ENCODE peak calls at places on chromosomes 7 and 10, in five cellular contexts. A is GF-D8, Y is NCI-H1092, F is suprapubic skin, B is NCI-H146. Q is an unnamed sample.

GRCh38 chr10:27947513-27947912 is 51.4 kb downstream of the ODAD2 start:
- DNase-seq in F (no peak), B (no peak), Y (no peak), A (no peak), Q (no peak)

GRCh38 chr7:136074840-136075239 is 97.7 kb upstream of the MTPN start:
- DNase-seq in A (no peak), B (peak), F (no peak), Y (peak), Q (no peak)

GRCh38 chr7:125644113-125644512 is 714.5 kb upstream of the POT1 start:
- DNase-seq in A (no peak), B (no peak), Y (no peak), F (no peak), Q (peak)

GRCh38 chr10:26437637-26438461 is at the start of gene APBB1IP:
- DNase-seq in B (no peak), A (peak), Y (no peak), F (peak), Q (no peak)

GRCh38 chr7:144782883-144783282 is 53.0 kb downstream of the TPK1 start:
- DNase-seq in Y (no peak), F (no peak), A (no peak), B (no peak), Q (no peak)

GRCh38 chr10:52542891-52543290 is 228.8 kb downstream of the DKK1 start:
- DNase-seq in F (no peak), Y (no peak), A (no peak), B (no peak), Q (no peak)

GRCh38 chr7:118288098-118288497 is 63.6 kb downstream of the ANKRD7 start:
- DNase-seq in B (no peak), A (peak), Y (no peak), F (no peak), Q (no peak)

GRCh38 chr7:13068032-13068431 is 380.6 kb downstream of the ARL4A start:
- DNase-seq in F (no peak), Y (no peak), A (no peak), B (no peak), Q (no peak)

GRCh38 chr7:3520206-3520605 is 219.2 kb downstream of the SDK1 start:
- DNase-seq in A (no peak), B (peak), F (no peak), Y (peak), Q (peak)

GRCh38 chr7:50272808-50273207 is 31.7 kb upstream of the IKZF1 start:
- DNase-seq in B (no peak), Y (no peak), F (no peak), A (no peak), Q (no peak)

GRCh38 chr10:73910764-73911552 is at the start of gene PLAU:
- DNase-seq in B (peak), A (peak), F (no peak), Y (no peak), Q (peak)

GRCh38 chr7:102811942-102812678 is 63.3 kb downstream of the FAM185A start:
- DNase-seq in A (no peak), Y (no peak), B (no peak), F (no peak), Q (no peak)

GRCh38 chr7:149834601-149835000 is 3.6 kb upstream of the ZNF862 start:
- DNase-seq in F (no peak), Y (no peak), A (no peak), B (no peak), Q (no peak)

GRCh38 chr7:99407849-99408346 is 499 bp downstream of the PDAP1 start:
- DNase-seq in F (no peak), B (peak), A (no peak), Y (no peak), Q (peak)

GRCh38 chr7:82194011-82194410 is 249.6 kb downstream of the CACNA2D1 start:
- DNase-seq in A (no peak), B (peak), F (no peak), Y (no peak), Q (no peak)

GRCh38 chr10:61804414-61804813 is 97.1 kb upstream of the ARID5B start:
- DNase-seq in A (no peak), Y (no peak), F (no peak), B (no peak), Q (no peak)

GRCh38 chr10:130052193-130052592 is 58.4 kb downstream of the C10orf143 start:
- DNase-seq in A (no peak), Y (no peak), B (no peak), F (no peak), Q (no peak)

GRCh38 chr10:92239600-92240288 is 51.1 kb downstream of the CPEB3 start:
- DNase-seq in Y (peak), B (peak), F (peak), A (no peak), Q (no peak)

GRCh38 chr10:338176-339037 is 203.2 kb downstream of the ZMYND11 start:
- DNase-seq in B (no peak), A (no peak), F (no peak), Y (no peak), Q (no peak)

GRCh38 chr10:63700209-63700934 is 179.2 kb downstream of the REEP3 start:
- DNase-seq in Y (no peak), B (no peak), A (no peak), F (no peak), Q (no peak)

GRCh38 chr7:91235211-91235832 is 28.9 kb upstream of the FZD1 start:
- DNase-seq in A (no peak), B (no peak), Y (no peak), F (no peak), Q (no peak)

GRCh38 chr7:146366938-146367337 is 250.3 kb downstream of the CNTNAP2 start:
- DNase-seq in Y (no peak), F (no peak), A (no peak), B (no peak), Q (no peak)

GRCh38 chr7:109343662-109344061 is 774.0 kb downstream of the DNAJB9 start:
- DNase-seq in B (no peak), Y (no peak), A (no peak), F (no peak), Q (no peak)

GRCh38 chr7:5070206-5070605 is 24.5 kb downstream of the RBAK start:
- DNase-seq in A (no peak), B (no peak), Y (no peak), F (no peak), Q (no peak)

GRCh38 chr10:103692421-103693069 is 162.8 kb downstream of the SH3PXD2A start:
- DNase-seq in B (no peak), F (no peak), A (no peak), Y (no peak), Q (no peak)

GRCh38 chr10:119270893-119271361 is 63.6 kb downstream of the GRK5 start:
- DNase-seq in Y (no peak), A (peak), B (no peak), F (no peak), Q (peak)

GRCh38 chr7:123289200-123289599 is 89.4 kb upstream of the SLC13A1 start:
- DNase-seq in A (no peak), Y (no peak), B (no peak), F (no peak), Q (no peak)

GRCh38 chr7:73482746-73483145 is 39.3 kb downstream of the BAZ1B start:
- DNase-seq in F (no peak), A (no peak), B (no peak), Y (no peak), Q (no peak)

GRCh38 chr7:39898867-39899266 is 51.2 kb upstream of the CDK13 start:
- DNase-seq in B (no peak), Y (no peak), A (no peak), F (no peak), Q (no peak)

GRCh38 chr7:128918266-128918665 is 7.8 kb upstream of the KCP start:
- DNase-seq in B (no peak), A (no peak), F (no peak), Y (no peak), Q (no peak)

GRCh38 chr10:47178537-47179290 is 121.3 kb upstream of the GDF10 start:
- DNase-seq in B (no peak), A (no peak), F (no peak), Y (no peak), Q (no peak)

GRCh38 chr7:4037308-4037707 is 644.8 kb upstream of the FOXK1 start:
- DNase-seq in F (no peak), B (no peak), A (no peak), Y (no peak), Q (no peak)

GRCh38 chr10:70715853-70716795 is 43.8 kb downstream of the ADAMTS14 start:
- DNase-seq in B (peak), F (no peak), Y (peak), A (no peak), Q (no peak)

Q was measured in NCI-H510A treated with DMSO at 0.1 percent for 48 hours.